ENCODE peak calls at places on chromosome 5, in six cellular contexts. M is pancreas, Q is stomach, G is keratinocyte, U is endothelial cell, F is lung. J is an unnamed sample.

GRCh38 chr5:136666970-136667620 is 301.8 kb upstream of the TRPC7 start:
- DNase-seq in U (no peak), F (no peak), G (no peak), M (peak), Q (no peak), J (no peak)

GRCh38 chr5:179269781-179270543 is 75.3 kb downstream of the ADAMTS2 start:
- DNase-seq in F (no peak), M (peak), G (no peak), Q (no peak), U (no peak), J (no peak)

GRCh38 chr5:157528036-157528632 is 47.4 kb downstream of the ADAM19 start:
- DNase-seq in Q (no peak), M (no peak), G (no peak), F (no peak), U (peak), J (no peak)

GRCh38 chr5:1316588-1316902 is 21.7 kb upstream of the TERT start:
- DNase-seq in Q (no peak), M (peak), U (no peak), F (no peak), G (no peak), J (no peak)

GRCh38 chr5:89968870-89969472 is 440.6 kb downstream of the CETN3 start:
- DNase-seq in M (no peak), U (no peak), G (no peak), Q (no peak), F (peak), J (no peak)

GRCh38 chr5:66882592-66883227 is 286.5 kb downstream of the MAST4 start:
- DNase-seq in U (no peak), Q (no peak), M (no peak), G (no peak), F (no peak), J (no peak)

GRCh38 chr5:147530801-147531389 is 21.0 kb upstream of the DPYSL3 start:
- DNase-seq in M (no peak), F (no peak), Q (no peak), G (peak), U (no peak), J (no peak)

GRCh38 chr5:60814498-60814897 is 29.6 kb downstream of the ELOVL7 start:
- DNase-seq in U (no peak), Q (no peak), F (no peak), G (no peak), M (no peak), J (no peak)

GRCh38 chr5:93279292-93279974 is 301.6 kb downstream of the NR2F1-AS1 start:
- DNase-seq in Q (no peak), F (no peak), M (no peak), U (no peak), G (no peak), J (no peak)

GRCh38 chr5:57054135-57054534 is 102.2 kb upstream of the MIER3 start:
- DNase-seq in F (no peak), G (no peak), U (no peak), Q (no peak), M (no peak), J (no peak)

GRCh38 chr5:57887851-57888621 is 405.4 kb upstream of the ACTBL2 start:
- DNase-seq in G (no peak), F (peak), Q (peak), M (peak), U (peak), J (peak)

GRCh38 chr5:134524219-134524825 is 1.1 kb upstream of the JADE2 start:
- DNase-seq in G (no peak), Q (peak), U (peak), M (peak), F (peak), J (no peak)

GRCh38 chr5:142613231-142613630 is 72.7 kb downstream of the FGF1 start:
- DNase-seq in M (no peak), U (no peak), Q (no peak), G (no peak), F (no peak), J (no peak)

GRCh38 chr5:40841068-40841805 is at the start of gene CARD6:
- DNase-seq in F (peak), Q (no peak), M (no peak), G (no peak), U (no peak), J (no peak)

GRCh38 chr5:148382961-148383360 is 797 bp upstream of the FBXO38 start:
- DNase-seq in F (no peak), Q (no peak), G (no peak), M (no peak), U (no peak), J (no peak)

GRCh38 chr5:172648008-172648359 is 6.9 kb downstream of the NEURL1B start:
- DNase-seq in M (no peak), F (peak), G (peak), Q (no peak), U (no peak), J (no peak)

GRCh38 chr5:32282633-32283032 is 30.1 kb downstream of the MTMR12 start:
- DNase-seq in G (no peak), M (no peak), U (no peak), Q (no peak), F (no peak), J (no peak)

GRCh38 chr5:90590-91547 is 1.1 kb upstream of the PLEKHG4B start:
- DNase-seq in M (no peak), U (no peak), Q (peak), G (no peak), F (no peak), J (no peak)

GRCh38 chr5:169307648-169308047 is 6.7 kb upstream of the SLIT3 start:
- DNase-seq in G (no peak), U (no peak), Q (no peak), F (no peak), M (no peak), J (no peak)

GRCh38 chr5:43304520-43304919 is 8.7 kb downstream of the HMGCS1 start:
- DNase-seq in M (no peak), U (no peak), Q (no peak), F (no peak), G (no peak), J (no peak)

GRCh38 chr5:83844320-83845068 is 123.8 kb upstream of the HAPLN1 start:
- DNase-seq in G (no peak), Q (no peak), U (no peak), M (no peak), F (no peak), J (peak)

GRCh38 chr5:120464627-120465280 is 654 bp downstream of the PRR16 start:
- DNase-seq in M (peak), G (no peak), F (peak), U (peak), Q (peak), J (no peak)

GRCh38 chr5:107853696-107854095 is 183.0 kb upstream of the EFNA5 start:
- DNase-seq in F (no peak), Q (no peak), M (no peak), U (no peak), G (no peak), J (no peak)
- TF ChIP-seq CTCF in F (no peak), Q (no peak), M (no peak), U (no peak), G (no peak), J (no peak)

DNA sequence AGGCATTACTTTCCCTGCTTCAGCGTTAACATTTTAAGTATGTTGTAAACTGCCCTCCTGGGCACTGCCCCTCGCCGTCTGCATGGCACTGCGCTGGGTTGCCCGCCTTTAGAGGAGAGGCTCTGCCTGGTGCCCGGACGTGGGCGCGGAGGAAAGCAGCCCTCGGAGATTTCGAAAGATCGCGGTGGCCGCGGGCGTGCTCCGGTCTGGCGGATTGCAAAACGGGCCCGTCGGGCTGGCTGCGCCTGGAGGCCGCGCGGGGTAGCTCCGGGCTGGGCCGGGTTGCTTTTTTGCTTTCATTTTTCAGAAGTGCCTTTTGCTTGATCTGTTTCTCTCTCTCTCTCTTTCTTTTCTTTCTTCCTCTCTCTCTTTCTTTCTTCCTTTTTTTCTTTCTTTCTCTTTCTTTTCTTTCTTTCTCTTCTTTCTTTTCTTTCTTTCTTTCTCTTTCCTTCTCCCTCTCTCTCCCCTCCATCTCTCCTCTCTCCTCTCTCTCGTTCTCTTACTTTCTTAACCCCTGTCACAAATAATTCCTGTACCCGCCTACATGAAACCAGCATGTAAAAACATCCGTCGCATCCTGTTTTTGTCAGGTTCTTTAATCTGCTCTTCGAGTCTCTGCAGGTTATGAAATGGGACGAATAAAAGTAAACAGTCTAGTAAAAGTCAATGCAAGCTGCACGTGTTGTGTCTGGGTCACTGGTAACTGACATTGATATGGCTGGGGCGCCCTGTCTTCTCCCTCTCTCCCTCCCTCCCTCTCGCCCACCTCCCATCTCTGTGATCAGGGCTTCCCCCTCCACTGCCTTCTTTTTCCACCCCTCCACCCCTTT is 1.7 kb downstream of the FST start:
- DNase-seq in M (peak), Q (peak), G (no peak), U (peak), F (peak), J (peak)
- TF ChIP-seq CTCF in M (no peak), Q (peak), G (no peak), U (no peak), F (no peak), J (peak)

GRCh38 chr5:127957183-127957582 is 126.4 kb upstream of the SLC12A2 start:
- DNase-seq in U (no peak), Q (no peak), M (no peak), G (no peak), F (no peak), J (peak)
- TF ChIP-seq CTCF in U (no peak), Q (no peak), M (no peak), G (no peak), F (no peak), J (no peak)

GRCh38 chr5:103582364-103582763 is 19.8 kb upstream of the NUDT12 start:
- DNase-seq in G (no peak), M (no peak), Q (no peak), U (peak), F (no peak), J (no peak)
- TF ChIP-seq CTCF in G (peak), M (no peak), Q (peak), U (peak), F (peak), J (peak)

GRCh38 chr5:180832638-180833068 is 28.4 kb downstream of the ZFP62 start:
- DNase-seq in G (no peak), Q (no peak), F (no peak), M (no peak), U (no peak), J (no peak)

GRCh38 chr5:180825768-180826525 is 23.3 kb upstream of the MGAT1 start:
- DNase-seq in F (no peak), Q (peak), U (no peak), M (no peak), G (peak), J (no peak)

GRCh38 chr5:180830253-180831138 is 27.9 kb upstream of the MGAT1 start:
- DNase-seq in M (peak), U (no peak), G (peak), Q (peak), F (peak), J (no peak)

GRCh38 chr5:180829711-180830110 is 27.1 kb upstream of the MGAT1 start:
- DNase-seq in Q (no peak), G (no peak), F (no peak), U (no peak), M (no peak), J (no peak)

GRCh38 chr5:180831139-180832080 is 28.8 kb upstream of the MGAT1 start:
- DNase-seq in Q (peak), F (peak), M (peak), U (peak), G (peak), J (no peak)
- TF ChIP-seq CTCF in Q (no peak), F (no peak), M (no peak), U (no peak), G (peak), J (no peak)

GRCh38 chr5:18314192-18314778 is 680.0 kb downstream of the TAF11L14 start:
- DNase-seq in F (no peak), G (no peak), U (no peak), Q (no peak), M (no peak), J (no peak)
- TF ChIP-seq CTCF in F (peak), G (peak), U (peak), Q (peak), M (peak), J (peak)

GRCh38 chr5:141094481-141095262 is at the start of gene PCDHB2:
- DNase-seq in Q (no peak), F (no peak), G (no peak), U (peak), M (no peak), J (peak)
- TF ChIP-seq CTCF in Q (no peak), F (no peak), G (no peak), U (peak), M (no peak), J (no peak)

GRCh38 chr5:164597293-164597900 is 1092.0 kb downstream of the MAT2B start:
- DNase-seq in G (no peak), M (no peak), Q (no peak), U (peak), F (no peak), J (no peak)
- TF ChIP-seq CTCF in G (no peak), M (no peak), Q (no peak), U (peak), F (no peak), J (no peak)

DNA sequence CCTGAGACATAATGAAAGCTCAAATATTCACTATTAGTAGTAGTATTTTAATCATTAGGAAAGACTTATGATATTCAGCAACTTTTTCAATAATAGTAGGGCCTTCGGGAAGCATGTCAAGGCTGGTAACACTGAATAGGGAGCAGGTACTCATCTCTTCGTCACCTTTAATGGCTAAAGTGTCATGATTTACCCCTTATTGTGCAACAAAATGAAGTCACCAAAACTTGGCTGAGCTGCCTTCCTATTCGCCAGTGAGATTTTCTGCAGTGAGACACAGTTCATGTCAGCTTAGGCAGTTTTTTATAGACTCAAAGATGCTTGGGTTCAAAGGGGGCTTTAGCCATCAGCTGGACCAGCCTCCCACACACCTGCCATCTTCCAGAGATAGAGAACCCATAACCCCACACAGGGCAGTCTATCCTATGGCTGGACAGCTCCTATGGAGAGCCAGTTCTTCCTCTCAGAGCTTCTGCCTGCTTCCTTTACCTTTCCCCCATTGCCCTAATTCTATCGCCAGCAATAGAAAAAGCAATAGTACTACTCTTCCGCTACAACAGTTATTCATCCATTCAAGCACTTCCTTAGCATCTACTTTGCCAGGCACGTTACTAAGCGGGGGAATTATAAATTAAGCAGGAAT is 2.3 kb upstream of the CPLX2 start:
- DNase-seq in F (no peak), Q (no peak), M (no peak), G (no peak), U (no peak), J (no peak)
- TF ChIP-seq CTCF in F (no peak), Q (no peak), M (no peak), G (no peak), U (no peak), J (no peak)

DNA sequence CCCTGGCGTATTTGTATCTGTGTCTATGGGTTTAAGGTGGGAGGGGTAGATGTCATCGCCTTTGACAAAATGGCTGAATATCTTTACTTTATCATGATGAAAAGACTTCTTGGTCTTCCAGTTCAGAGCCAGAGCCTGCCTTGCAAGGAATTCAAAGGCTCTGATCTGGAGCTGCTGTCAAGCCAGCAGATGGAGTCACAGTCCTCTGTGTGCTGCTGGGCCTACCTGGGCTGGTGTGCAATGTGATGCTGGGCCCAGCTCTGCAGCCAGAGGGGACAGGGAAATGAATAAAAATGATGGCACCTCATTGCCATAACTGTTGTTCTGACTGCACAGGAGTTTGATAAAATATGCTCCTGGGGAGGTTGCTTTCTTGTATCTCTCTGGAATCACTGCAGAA is 20.2 kb upstream of the HSPA9 start:
- DNase-seq in G (no peak), Q (no peak), U (no peak), M (no peak), F (no peak), J (no peak)
- TF ChIP-seq CTCF in G (peak), Q (no peak), U (no peak), M (no peak), F (no peak), J (no peak)

J was measured in AG09319.